ENCODE peak calls at places on chromosomes 12 and 14, in five cellular contexts. I is NCI-H774, S is fibroblast of gingiva, W is HFFc6, B is OCI-LY7. Y is an unnamed sample.

GRCh38 chr12:58105225-58106119 is 164.1 kb downstream of the ATP23 start:
- DNase-seq in I (no peak), S (no peak), W (peak), B (no peak), Y (no peak)

GRCh38 chr14:104708606-104709268 is 15.3 kb upstream of the ADSS1 start:
- DNase-seq in I (peak), S (peak), W (peak), B (peak), Y (peak)

GRCh38 chr12:116247377-116247776 is 30.1 kb downstream of the MED13L start:
- DNase-seq in I (no peak), S (peak), W (peak), B (no peak), Y (no peak)

GRCh38 chr12:105382771-105383632 is 52.5 kb downstream of the C12orf75 start:
- DNase-seq in I (peak), S (peak), W (peak), B (peak), Y (peak)

GRCh38 chr12:53299454-53300180 is at the start of gene MYG1:
- DNase-seq in I (peak), S (peak), W (peak), B (peak), Y (peak)

GRCh38 chr12:106149096-106149784 is 10.5 kb upstream of the NUAK1 start:
- DNase-seq in I (no peak), S (no peak), W (no peak), B (peak), Y (no peak)

GRCh38 chr12:121949643-121950397 is 31.4 kb downstream of the CFAP251 start:
- DNase-seq in I (no peak), S (peak), W (peak), B (no peak), Y (peak)

GRCh38 chr14:51304428-51304827 is 64.4 kb downstream of the TMX1 start:
- DNase-seq in I (no peak), S (no peak), W (peak), B (no peak), Y (no peak)

GRCh38 chr12:39772708-39773665 is 153.4 kb upstream of the ABCD2 start:
- DNase-seq in I (no peak), S (peak), W (no peak), B (no peak), Y (no peak)

GRCh38 chr12:15268927-15269552 is 47.8 kb upstream of the RERG start:
- DNase-seq in I (peak), S (peak), W (peak), B (peak), Y (peak)

GRCh38 chr12:53424626-53425514 is 1.2 kb downstream of the AMHR2 start:
- DNase-seq in I (no peak), S (no peak), W (no peak), B (no peak), Y (no peak)

GRCh38 chr12:106086696-106087095 is 52.1 kb downstream of the NUAK1 start:
- DNase-seq in I (no peak), S (no peak), W (no peak), B (no peak), Y (no peak)

GRCh38 chr12:66898700-66899469 is 220.0 kb upstream of the GRIP1 start:
- DNase-seq in I (no peak), S (no peak), W (no peak), B (no peak), Y (no peak)

GRCh38 chr14:76267322-76268012 is 108.5 kb upstream of the ESRRB start:
- DNase-seq in I (no peak), S (peak), W (no peak), B (no peak), Y (peak)

GRCh38 chr12:19273482-19274330 is 144.2 kb downstream of the PLEKHA5 start:
- DNase-seq in I (peak), S (peak), W (peak), B (no peak), Y (peak)

GRCh38 chr12:3071107-3071506 is 6.1 kb upstream of the TSPAN9 start:
- DNase-seq in I (peak), S (no peak), W (no peak), B (no peak), Y (no peak)

GRCh38 chr14:54253195-54253947 is 143.4 kb upstream of the CDKN3 start:
- DNase-seq in I (no peak), S (peak), W (peak), B (no peak), Y (peak)

GRCh38 chr12:5171701-5172100 is 128.0 kb downstream of the KCNA5 start:
- DNase-seq in I (no peak), S (peak), W (peak), B (peak), Y (no peak)

GRCh38 chr14:92539419-92539818 is 25.8 kb downstream of the RIN3 start:
- DNase-seq in I (no peak), S (no peak), W (no peak), B (no peak), Y (no peak)

GRCh38 chr12:56600753-56601152 is 29.4 kb downstream of the BAZ2A start:
- DNase-seq in I (no peak), S (no peak), W (no peak), B (no peak), Y (no peak)

GRCh38 chr12:26748741-26749431 is 84.1 kb downstream of the ITPR2 start:
- DNase-seq in I (no peak), S (peak), W (peak), B (no peak), Y (peak)

GRCh38 chr14:104739026-104739425 is 13.9 kb upstream of the SIVA1 start:
- DNase-seq in I (no peak), S (no peak), W (no peak), B (no peak), Y (no peak)

GRCh38 chr12:46343122-46343852 is 29.3 kb downstream of the SLC38A2 start:
- DNase-seq in I (no peak), S (no peak), W (no peak), B (no peak), Y (no peak)

GRCh38 chr12:121513464-121514183 is 67.2 kb downstream of the KDM2B start:
- DNase-seq in I (peak), S (no peak), W (no peak), B (peak), Y (no peak)

GRCh38 chr14:80477388-80478160 is 266.3 kb upstream of the DIO2 start:
- DNase-seq in I (no peak), S (peak), W (peak), B (no peak), Y (no peak)

GRCh38 chr14:37864861-37865718 is 269.7 kb downstream of the TTC6 start:
- DNase-seq in I (no peak), S (peak), W (peak), B (no peak), Y (peak)

GRCh38 chr12:11273449-11273848 is 3.9 kb upstream of the PRB3 start:
- DNase-seq in I (no peak), S (no peak), W (no peak), B (no peak), Y (no peak)

GRCh38 chr12:33650832-33651231 is 211.2 kb upstream of the SYT10 start:
- DNase-seq in I (no peak), S (no peak), W (no peak), B (no peak), Y (no peak)

GRCh38 chr12:11752403-11753150 is 103.1 kb downstream of the ETV6 start:
- DNase-seq in I (no peak), S (no peak), W (no peak), B (no peak), Y (no peak)

GRCh38 chr12:104687823-104688573 is 231.2 kb downstream of the CHST11 start:
- DNase-seq in I (no peak), S (no peak), W (no peak), B (no peak), Y (no peak)

GRCh38 chr12:124774462-124775167 is 89.0 kb downstream of the SCARB1 start:
- DNase-seq in I (no peak), S (peak), W (peak), B (peak), Y (peak)

GRCh38 chr14:50615056-50615455 is 53.0 kb downstream of the SAV1 start:
- DNase-seq in I (no peak), S (no peak), W (no peak), B (no peak), Y (no peak)

Y was measured in fibroblast of the conjunctiva.